ENCODE peak calls at places on chromosome 2, in five cellular contexts. S, Z, N, J and R are unnamed samples.

GRCh38 chr2:216635701-216636541 is 2.7 kb downstream of the IGFBP2 start:
- DNase-seq in N (no peak), J (no peak), S (no peak), Z (no peak), R (no peak)

GRCh38 chr2:215419769-215420470 is 15.9 kb downstream of the FN1 start:
- DNase-seq in N (no peak), J (no peak), Z (no peak), S (no peak), R (no peak)

GRCh38 chr2:25044011-25044410 is 2.1 kb downstream of the EFR3B start:
- DNase-seq in S (no peak), Z (no peak), N (no peak), J (no peak), R (no peak)

GRCh38 chr2:124983595-124983994 is 958.5 kb downstream of the CNTNAP5 start:
- DNase-seq in J (no peak), Z (no peak), S (peak; percentile 35), N (no peak), R (no peak)

GRCh38 chr2:151200844-151201243 is 60.8 kb downstream of the RBM43 start:
- DNase-seq in Z (no peak), S (no peak), J (no peak), N (no peak), R (no peak)

GRCh38 chr2:28393115-28393836 is 618 bp downstream of the FOSL2 start:
- DNase-seq in N (peak; percentile 34), S (no peak), J (peak; percentile 72), Z (peak; percentile 67), R (peak; percentile 67)

GRCh38 chr2:26018184-26018716 is 15.6 kb upstream of the RAB10 start:
- DNase-seq in Z (peak; percentile 89), N (no peak), J (peak; percentile 82), S (peak; percentile 96), R (no peak)

GRCh38 chr2:42328148-42328833 is 32.7 kb downstream of the COX7A2L start:
- DNase-seq in S (no peak), Z (no peak), N (no peak), J (no peak), R (no peak)

GRCh38 chr2:162073776-162074578 is at the start of gene DPP4:
- DNase-seq in Z (peak; percentile 71), J (peak; percentile 36), N (peak; percentile 63), S (peak; percentile 49), R (no peak)

GRCh38 chr2:73998451-73998850 is 13.7 kb downstream of the TET3 start:
- DNase-seq in Z (no peak), N (no peak), S (no peak), J (no peak), R (no peak)

GRCh38 chr2:19868705-19869550 is 32.9 kb downstream of the TTC32 start:
- DNase-seq in N (peak; percentile 32), Z (peak; percentile 28), S (no peak), J (peak; percentile 45), R (peak; percentile 40)

GRCh38 chr2:88687384-88687783 is 4.1 kb upstream of the RPIA start:
- DNase-seq in S (no peak), N (no peak), Z (no peak), J (no peak), R (no peak)

GRCh38 chr2:26848336-26849055 is 564 bp downstream of the DPYSL5 start:
- DNase-seq in N (peak; percentile 55), Z (peak; percentile 32), S (peak; percentile 20), J (peak; percentile 18), R (peak; percentile 15)

GRCh38 chr2:231379266-231380215 is 16.0 kb upstream of the B3GNT7 start:
- DNase-seq in J (no peak), N (no peak), S (no peak), Z (no peak), R (no peak)

GRCh38 chr2:135825855-135826190 is 11.2 kb downstream of the LCT start:
- DNase-seq in N (no peak), J (no peak), S (no peak), Z (no peak), R (no peak)

GRCh38 chr2:74032909-74033261 is 48.2 kb downstream of the TET3 start:
- DNase-seq in J (no peak), Z (no peak), S (no peak), N (no peak), R (no peak)

GRCh38 chr2:216181351-216181750 is 72.2 kb downstream of the XRCC5 start:
- DNase-seq in N (no peak), J (no peak), S (no peak), Z (no peak), R (no peak)

GRCh38 chr2:178256382-178257053 is 62.2 kb downstream of the OSBPL6 start:
- DNase-seq in S (no peak), J (no peak), N (no peak), Z (no peak), R (no peak)

GRCh38 chr2:10235099-10235908 is 67.4 kb upstream of the HPCAL1 start:
- DNase-seq in J (no peak), Z (no peak), N (no peak), S (no peak), R (no peak)

GRCh38 chr2:110828330-110828729 is 96.0 kb downstream of the ACOXL start:
- DNase-seq in Z (no peak), S (no peak), N (no peak), J (no peak), R (no peak)

GRCh38 chr2:191620144-191620543 is 57.8 kb upstream of the NABP1 start:
- DNase-seq in S (no peak), J (no peak), Z (no peak), N (no peak), R (no peak)

GRCh38 chr2:16184945-16185660 is 244.8 kb downstream of the MYCN start:
- DNase-seq in J (no peak), N (no peak), S (no peak), Z (no peak), R (no peak)

GRCh38 chr2:236693531-236693930 is 123.9 kb downstream of the ACKR3 start:
- DNase-seq in N (no peak), S (no peak), Z (no peak), J (no peak), R (no peak)

GRCh38 chr2:85661139-85661858 is 6.7 kb downstream of the SFTPB start:
- DNase-seq in N (no peak), S (no peak), J (no peak), Z (no peak), R (no peak)

GRCh38 chr2:8882094-8882493 is 44.7 kb upstream of the KIDINS220 start:
- DNase-seq in N (no peak), J (no peak), Z (peak; percentile 32), S (no peak), R (no peak)

GRCh38 chr2:60550151-60550983 is 3.1 kb downstream of the BCL11A start:
- DNase-seq in N (peak; percentile 61), Z (peak; percentile 73), J (no peak), S (peak; percentile 71), R (peak; percentile 24)

GRCh38 chr2:142131016-142131714 is at the start of gene LRP1B:
- DNase-seq in Z (peak; percentile 18), J (no peak), N (peak; percentile 13), S (no peak), R (no peak)

GRCh38 chr2:238912916-238913875 is 65.3 kb downstream of the TWIST2 start:
- DNase-seq in S (no peak), N (no peak), Z (no peak), J (no peak), R (no peak)

DNA sequence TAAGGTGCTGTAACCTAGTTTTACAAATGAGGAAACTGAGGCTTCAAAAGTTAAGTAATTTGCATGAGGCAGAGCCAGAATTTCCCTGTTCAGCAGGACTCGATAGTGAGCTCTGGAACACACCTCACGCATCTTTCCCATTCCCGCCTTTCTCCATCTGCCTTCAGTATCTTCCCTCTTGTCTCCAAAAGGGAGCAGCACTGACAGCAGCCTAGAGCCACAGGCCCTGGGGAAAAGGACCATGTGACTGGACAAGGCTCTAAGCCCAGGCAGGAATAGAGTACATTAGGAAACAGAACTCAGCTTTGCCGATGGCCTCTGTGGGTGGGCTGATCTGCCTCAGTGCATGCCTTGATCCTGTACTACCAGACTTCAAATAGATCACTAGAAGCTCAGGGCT is 21.5 kb downstream of the GPR155 start:
- DNase-seq in Z (no peak), N (no peak), J (no peak), S (no peak), R (no peak)
- TF ChIP-seq CTCF in Z (no peak), N (no peak), J (no peak), S (no peak), R (no peak)

GRCh38 chr2:4272261-4272858 is 569.0 kb downstream of the DCDC2C start:
- DNase-seq in J (no peak), S (no peak), Z (no peak), N (no peak), R (no peak)
- TF ChIP-seq CTCF in J (no peak), S (no peak), Z (no peak), N (no peak), R (no peak)

GRCh38 chr2:127343277-127343676 is 44.5 kb downstream of the MAP3K2 start:
- DNase-seq in J (no peak), S (no peak), Z (no peak), N (no peak), R (no peak)
- TF ChIP-seq CTCF in J (no peak), S (no peak), Z (no peak), N (no peak), R (no peak)

DNA sequence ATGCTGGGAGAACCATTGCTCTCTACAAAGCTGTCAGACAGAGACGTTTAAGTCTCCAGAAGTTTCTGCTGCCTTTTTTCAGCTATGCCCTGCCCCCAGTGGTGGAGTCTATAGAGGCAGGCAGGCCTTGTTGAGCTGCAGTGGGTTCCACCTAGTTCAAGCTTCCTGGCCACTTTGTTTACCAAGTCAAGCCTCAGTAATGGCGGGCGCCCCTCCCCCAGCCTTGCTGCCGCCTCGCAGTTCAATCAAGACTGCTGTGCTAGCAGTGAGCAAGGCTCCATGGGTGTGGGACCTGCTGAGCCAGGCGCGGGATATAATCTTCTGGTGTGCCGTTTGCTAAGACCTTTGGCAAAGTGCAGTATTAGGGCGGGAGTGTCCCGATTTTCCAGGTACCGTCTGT is 52.7 kb upstream of the SCYGR2 start:
- DNase-seq in Z (peak; percentile 11), S (no peak), J (no peak), N (no peak), R (no peak)
- TF ChIP-seq CTCF in Z (no peak), S (no peak), J (no peak), N (no peak), R (no peak)

GRCh38 chr2:129849559-129850160 is 129.8 kb upstream of the RAB6C start:
- DNase-seq in N (no peak), S (peak; percentile 36), J (no peak), Z (no peak), R (no peak)
- TF ChIP-seq CTCF in N (peak; percentile 79), S (peak; percentile 71), J (peak; percentile 79), Z (peak; percentile 25), R (peak; percentile 79)

GRCh38 chr2:175004980-175005832 is at the start of gene CHN1:
- DNase-seq in Z (peak; percentile 63), N (peak; percentile 88), S (peak; percentile 45), J (peak; percentile 79), R (peak; percentile 19)
- TF ChIP-seq CTCF in Z (no peak), N (peak; percentile 46), S (peak; percentile 22), J (no peak), R (no peak)